ENCODE peak calls at places on chromosomes 4 and X, in five cellular contexts. V is pancreas; U is NCI-H748 treated with DMSO at 0.1 percent for 48 hours; X is putamen; K is activated CD4-positive, alpha-beta T cell treated with anti-CD3 and anti-CD28 coated beads for 1 hour. R is an unnamed sample.

GRCh38 chrX:106263817-106264216 is 95.7 kb downstream of the PWWP3B start:
- DNase-seq in V (no peak), U (no peak), X (no peak), K (no peak), R (peak; percentile 2)

GRCh38 chr4:21885241-21885640 is 63.3 kb downstream of the KCNIP4 start:
- DNase-seq in V (no peak), U (no peak), X (no peak), K (no peak), R (no peak)

GRCh38 chrX:65601530-65602281 is 65.7 kb upstream of the MSN start:
- DNase-seq in V (peak; percentile 80), U (no peak), X (no peak), K (peak; percentile 20), R (peak; percentile 40)

GRCh38 chr4:144357970-144358369 is 217.5 kb upstream of the GYPA start:
- DNase-seq in V (no peak), U (no peak), X (no peak), K (no peak), R (no peak)

GRCh38 chrX:65697915-65698796 is 30.7 kb downstream of the MSN start:
- DNase-seq in V (no peak), U (no peak), X (no peak), K (peak; percentile 52), R (peak; percentile 55)

GRCh38 chr4:159297088-159297487 is 194.2 kb downstream of the RAPGEF2 start:
- DNase-seq in V (no peak), U (no peak), X (no peak), K (no peak), R (peak; percentile 40)

GRCh38 chr4:174352405-174352804 is 68.7 kb downstream of the CEP44 start:
- DNase-seq in V (no peak), U (no peak), X (no peak), K (no peak), R (no peak)

GRCh38 chr4:87521757-87522374 is 7.3 kb downstream of the SPARCL1 start:
- DNase-seq in V (no peak), U (no peak), X (no peak), K (no peak), R (no peak)

GRCh38 chrX:14032383-14032782 is 2.7 kb upstream of the GEMIN8 start:
- DNase-seq in V (peak; percentile 66), U (peak; percentile 24), X (peak; percentile 49), K (peak; percentile 20), R (peak; percentile 43)

GRCh38 chrX:107551546-107551945 is 76.8 kb upstream of the PRPS1 start:
- DNase-seq in V (peak; percentile 16), U (no peak), X (peak; percentile 10), K (no peak), R (peak; percentile 43)

GRCh38 chr4:122744229-122744628 is 11.7 kb downstream of the BBS12 start:
- DNase-seq in V (no peak), U (no peak), X (no peak), K (no peak), R (peak; percentile 16)

GRCh38 chr4:163071308-163071707 is 95.4 kb downstream of the NAF1 start:
- DNase-seq in V (no peak), U (no peak), X (no peak), K (no peak), R (no peak)

GRCh38 chrX:14533867-14534266 is 4.5 kb downstream of the GLRA2 start:
- DNase-seq in V (no peak), U (no peak), X (no peak), K (no peak), R (no peak)

GRCh38 chr4:71184195-71184781 is 154.5 kb upstream of the SLC4A4 start:
- DNase-seq in V (peak; percentile 51), U (peak; percentile 16), X (peak; percentile 52), K (no peak), R (peak; percentile 81)

GRCh38 chr4:130131536-130131935 is 1035.6 kb downstream of the C4orf33 start:
- DNase-seq in V (no peak), U (no peak), X (no peak), K (no peak), R (no peak)

GRCh38 chr4:55395529-55396304 is at the start of gene TMEM165:
- DNase-seq in V (peak; percentile 94), U (peak; percentile 72), X (peak; percentile 85), K (peak; percentile 82), R (peak; percentile 92)

GRCh38 chr4:180598281-180598680 is 1644.9 kb upstream of the TENM3 start:
- DNase-seq in V (no peak), U (no peak), X (no peak), K (no peak), R (no peak)

GRCh38 chr4:15729910-15730533 is 27.2 kb downstream of the BST1 start:
- DNase-seq in V (peak; percentile 14), U (peak; percentile 46), X (peak; percentile 44), K (no peak), R (peak; percentile 63)

GRCh38 chr4:1205641-1206298 is 33.4 kb upstream of the SPON2 start:
- DNase-seq in V (peak; percentile 15), U (no peak), X (no peak), K (no peak), R (no peak)

GRCh38 chrX:39846460-39846859 is 251.3 kb downstream of the BCOR start:
- DNase-seq in V (no peak), U (no peak), X (no peak), K (no peak), R (no peak)

GRCh38 chr4:186723207-186724047 is at the start of gene FAT1:
- DNase-seq in V (peak; percentile 72), U (no peak), X (peak; percentile 37), K (no peak), R (no peak)

GRCh38 chr4:79181190-79181589 is 144.7 kb downstream of the NAA11 start:
- DNase-seq in V (no peak), U (no peak), X (no peak), K (no peak), R (no peak)

GRCh38 chrX:46953597-46953996 is 41.4 kb downstream of the JADE3 start:
- DNase-seq in V (no peak), U (no peak), X (peak; percentile 12), K (no peak), R (peak; percentile 17)

GRCh38 chr4:83114576-83114975 is at the start of gene PLAC8:
- DNase-seq in V (no peak), U (no peak), X (no peak), K (no peak), R (no peak)

GRCh38 chr4:61740950-61741638 is 541.0 kb downstream of the ADGRL3 start:
- DNase-seq in V (no peak), U (no peak), X (peak; percentile 24), K (no peak), R (peak; percentile 65)

GRCh38 chr4:186901850-186902249 is 178.2 kb upstream of the FAT1 start:
- DNase-seq in V (no peak), U (no peak), X (no peak), K (no peak), R (no peak)

GRCh38 chrX:29787666-29788065 is 427.7 kb upstream of the MAGEB2 start:
- DNase-seq in V (no peak), U (no peak), X (no peak), K (no peak), R (no peak)

GRCh38 chr4:145760961-145761929 is 81.3 kb downstream of the C4orf51 start:
- DNase-seq in V (no peak), U (no peak), X (peak; percentile 22), K (no peak), R (peak; percentile 50)

GRCh38 chrX:16807976-16808542 is 21.8 kb downstream of the TXLNG start:
- DNase-seq in V (no peak), U (no peak), X (no peak), K (no peak), R (no peak)

GRCh38 chrX:114997779-114998178 is 19.6 kb downstream of the IL13RA2 start:
- DNase-seq in V (no peak), U (no peak), X (no peak), K (no peak), R (no peak)

GRCh38 chr4:102037566-102037965 is 247.0 kb downstream of the BANK1 start:
- DNase-seq in V (no peak), U (no peak), X (no peak), K (no peak), R (no peak)

GRCh38 chr4:141473026-141473540 is 163.3 kb upstream of the IL15 start:
- DNase-seq in V (no peak), U (no peak), X (no peak), K (no peak), R (no peak)

GRCh38 chr4:76892601-76893000 is 5.3 kb downstream of the SOWAHB start:
- DNase-seq in V (no peak), U (no peak), X (no peak), K (no peak), R (no peak)

R was measured in Ammon's horn.